ENCODE peak calls at places on chromosomes 11 and 22, in four cellular contexts. B, W, K and Z are unnamed samples.

GRCh38 chr11:8985462-8985861 is 18.3 kb downstream of the NRIP3 start:
- DNase-seq in B (no peak), W (no peak), K (no peak), Z (no peak)

GRCh38 chr11:71065794-71066193 is 186.6 kb downstream of the SHANK2 start:
- DNase-seq in B (no peak), W (no peak), K (no peak), Z (no peak)

GRCh38 chr11:132623496-132623895 is 908.8 kb downstream of the OPCML start:
- DNase-seq in B (no peak), W (no peak), K (no peak), Z (no peak)

GRCh38 chr11:128714881-128715280 is 21.0 kb downstream of the FLI1 start:
- DNase-seq in B (no peak), W (no peak), K (no peak), Z (peak; percentile 100)

GRCh38 chr22:32843300-32843699 is 41.8 kb downstream of the TIMP3 start:
- DNase-seq in B (no peak), W (no peak), K (no peak), Z (no peak)

GRCh38 chr11:7165911-7166310 is 77.1 kb downstream of the RBMXL2 start:
- DNase-seq in B (no peak), W (peak; percentile 44), K (peak; percentile 29), Z (no peak)

GRCh38 chr11:57778318-57779037 is 16.9 kb downstream of the CTNND1 start:
- DNase-seq in B (peak; percentile 96), W (peak; percentile 93), K (peak; percentile 87), Z (peak; percentile 99)

GRCh38 chr11:119300198-119300964 is 16.5 kb downstream of the MCAM start:
- DNase-seq in B (no peak), W (no peak), K (no peak), Z (no peak)

GRCh38 chr11:30733748-30734147 is 147.6 kb upstream of the MPPED2 start:
- DNase-seq in B (no peak), W (no peak), K (no peak), Z (no peak)

GRCh38 chr11:60925685-60926267 is 1.5 kb downstream of the TMEM132A start:
- DNase-seq in B (no peak), W (no peak), K (no peak), Z (peak; percentile 30)

GRCh38 chr22:29128891-29129643 is 56.2 kb downstream of the KREMEN1 start:
- DNase-seq in B (no peak), W (no peak), K (no peak), Z (peak; percentile 54)

GRCh38 chr22:35577799-35578659 is 37.4 kb downstream of the RASD2 start:
- DNase-seq in B (no peak), W (no peak), K (no peak), Z (no peak)

GRCh38 chr11:116793476-116794096 is 1.9 kb upstream of the APOA5 start:
- DNase-seq in B (no peak), W (no peak), K (no peak), Z (no peak)

GRCh38 chr22:49969751-49970527 is 9.4 kb downstream of the PIM3 start:
- DNase-seq in B (no peak), W (peak; percentile 15), K (no peak), Z (no peak)

GRCh38 chr11:124493256-124493655 is 47.8 kb upstream of the OR8B8 start:
- DNase-seq in B (no peak), W (no peak), K (no peak), Z (no peak)

GRCh38 chr11:9276571-9276970 is 11.4 kb upstream of the DENND5A start:
- DNase-seq in B (no peak), W (no peak), K (no peak), Z (no peak)

GRCh38 chr11:32829680-32830412 is at the start of gene PRRG4:
- DNase-seq in B (peak; percentile 83), W (peak; percentile 89), K (peak; percentile 82), Z (peak; percentile 26)

GRCh38 chr11:78268516-78269410 is 80.0 kb downstream of the USP35 start:
- DNase-seq in B (no peak), W (no peak), K (no peak), Z (peak; percentile 33)

GRCh38 chr11:57515332-57516060 is at the start of gene SLC43A1:
- DNase-seq in B (peak; percentile 57), W (peak; percentile 68), K (peak; percentile 59), Z (peak; percentile 39)

GRCh38 chr11:61359541-61359940 is 2.1 kb downstream of the CYB561A3 start:
- DNase-seq in B (no peak), W (peak; percentile 65), K (no peak), Z (no peak)

GRCh38 chr11:122422707-122423106 is 232.8 kb upstream of the UBASH3B start:
- DNase-seq in B (no peak), W (no peak), K (no peak), Z (peak; percentile 70)

GRCh38 chr22:38177044-38177443 is 4.6 kb downstream of the PLA2G6 start:
- DNase-seq in B (no peak), W (no peak), K (no peak), Z (no peak)

GRCh38 chr11:72841397-72841796 is 27.2 kb downstream of the ATG16L2 start:
- DNase-seq in B (no peak), W (no peak), K (no peak), Z (no peak)

GRCh38 chr11:2588809-2589537 is 110.8 kb downstream of the KCNQ1OT1 start:
- DNase-seq in B (no peak), W (peak; percentile 10), K (no peak), Z (no peak)

GRCh38 chr11:99015634-99016454 is 4.9 kb upstream of the CNTN5 start:
- DNase-seq in B (peak; percentile 71), W (peak; percentile 70), K (peak; percentile 67), Z (peak; percentile 24)

GRCh38 chr11:77993902-77994301 is 566 bp downstream of the INTS4 start:
- DNase-seq in B (peak; percentile 40), W (no peak), K (peak; percentile 27), Z (no peak)

GRCh38 chr11:1389103-1389931 is 417 bp upstream of the BRSK2 start:
- DNase-seq in B (peak; percentile 98), W (peak; percentile 98), K (peak; percentile 99), Z (peak; percentile 80)

GRCh38 chr11:11149671-11150459 is 203.2 kb downstream of the CSNK2A3 start:
- DNase-seq in B (no peak), W (no peak), K (no peak), Z (no peak)

GRCh38 chr11:68632802-68633201 is 51.5 kb upstream of the GAL start:
- DNase-seq in B (peak; percentile 94), W (peak; percentile 78), K (peak; percentile 87), Z (peak; percentile 43)

GRCh38 chr11:46272816-46273427 is 4.5 kb upstream of the CREB3L1 start:
- DNase-seq in B (no peak), W (peak; percentile 75), K (no peak), Z (peak; percentile 76)

DNA sequence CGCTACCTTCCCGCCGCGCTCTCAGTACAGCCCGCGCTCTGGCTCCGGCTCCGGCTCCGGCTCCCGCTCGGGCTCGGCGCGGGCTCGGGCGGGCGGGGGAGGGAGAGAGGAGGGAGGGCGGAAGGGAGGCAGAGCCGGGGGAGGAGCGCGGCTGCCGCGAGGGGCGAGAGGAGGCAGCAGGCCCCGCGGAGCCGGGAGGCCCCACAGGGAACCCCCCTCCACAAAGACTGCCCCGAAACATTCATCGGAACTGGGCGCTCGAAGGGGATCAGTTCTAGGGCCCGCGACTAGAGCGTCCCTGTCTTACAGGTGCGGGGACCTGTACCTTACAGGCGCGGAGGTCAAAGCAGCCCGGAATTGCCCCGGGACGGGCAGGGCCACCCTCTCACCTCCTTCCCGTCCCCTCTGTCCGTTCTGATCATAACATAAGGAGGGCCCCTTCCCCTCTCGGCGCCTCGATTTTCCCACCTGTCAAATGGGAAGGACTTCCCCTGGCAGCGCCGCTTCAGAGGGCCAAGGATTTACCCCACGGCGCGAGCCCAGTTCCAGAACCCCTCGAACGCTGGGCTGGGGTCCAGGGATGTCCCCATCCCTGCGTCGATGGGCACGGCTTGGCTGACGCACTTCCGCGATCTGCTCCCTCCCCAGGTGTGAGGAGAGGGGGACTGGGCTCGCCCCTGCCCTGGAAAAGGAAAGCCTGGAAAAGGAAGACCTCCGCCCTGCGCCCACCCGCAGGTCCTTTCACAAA is at the start of gene SHISA8:
- DNase-seq in B (peak; percentile 73), W (peak; percentile 80), K (peak; percentile 79), Z (peak; percentile 12)
- TF ChIP-seq EZH2 in B (peak; percentile 55), W (peak; percentile 70), K (peak; percentile 79), Z (peak; percentile 88)

GRCh38 chr22:39429916-39430575 is 26.8 kb upstream of the MGAT3 start:
- DNase-seq in B (no peak), W (peak; percentile 2), K (no peak), Z (no peak)

GRCh38 chr22:39430576-39431150 is 26.1 kb upstream of the MGAT3 start:
- DNase-seq in B (no peak), W (peak; percentile 1), K (no peak), Z (no peak)

GRCh38 chr22:39432361-39432811 is 24.4 kb upstream of the MGAT3 start:
- DNase-seq in B (no peak), W (peak; percentile 1), K (no peak), Z (no peak)

GRCh38 chr22:39431821-39432251 is 25.0 kb upstream of the MGAT3 start:
- DNase-seq in B (no peak), W (peak; percentile 2), K (no peak), Z (peak; percentile 13)

DNA sequence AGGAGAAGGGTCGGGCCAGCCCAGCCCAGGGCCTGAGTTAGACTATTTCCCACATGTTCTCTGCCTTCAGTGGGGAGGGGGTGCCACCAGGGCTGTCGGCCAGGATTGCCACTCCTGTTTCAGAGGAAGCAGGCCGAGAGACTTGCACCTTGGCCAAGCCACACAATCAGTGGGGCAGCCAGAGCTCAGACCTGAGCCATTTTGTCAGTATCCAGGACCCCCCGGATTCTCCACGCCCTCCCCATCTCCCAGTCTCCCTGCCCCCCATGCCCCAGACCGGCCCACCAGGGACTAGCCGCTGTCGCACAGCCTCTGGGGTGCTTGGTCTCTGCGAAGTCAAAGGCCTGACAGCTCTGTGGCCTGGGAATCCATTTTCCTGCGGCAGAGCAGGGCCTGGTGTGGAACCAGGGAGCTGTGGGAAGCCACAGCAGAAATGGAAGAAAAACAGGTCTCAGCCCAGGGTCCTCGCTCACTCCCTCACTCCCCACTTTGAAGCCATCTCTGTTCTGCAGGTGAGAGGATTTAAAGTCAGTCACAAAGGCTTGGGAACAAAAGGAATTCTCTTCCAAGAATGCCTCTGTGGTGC is 25.5 kb upstream of the MGAT3 start:
- DNase-seq in B (no peak), W (peak; percentile 1), K (no peak), Z (no peak)
- TF ChIP-seq EZH2 in B (no peak), W (no peak), K (no peak), Z (no peak)

DNA sequence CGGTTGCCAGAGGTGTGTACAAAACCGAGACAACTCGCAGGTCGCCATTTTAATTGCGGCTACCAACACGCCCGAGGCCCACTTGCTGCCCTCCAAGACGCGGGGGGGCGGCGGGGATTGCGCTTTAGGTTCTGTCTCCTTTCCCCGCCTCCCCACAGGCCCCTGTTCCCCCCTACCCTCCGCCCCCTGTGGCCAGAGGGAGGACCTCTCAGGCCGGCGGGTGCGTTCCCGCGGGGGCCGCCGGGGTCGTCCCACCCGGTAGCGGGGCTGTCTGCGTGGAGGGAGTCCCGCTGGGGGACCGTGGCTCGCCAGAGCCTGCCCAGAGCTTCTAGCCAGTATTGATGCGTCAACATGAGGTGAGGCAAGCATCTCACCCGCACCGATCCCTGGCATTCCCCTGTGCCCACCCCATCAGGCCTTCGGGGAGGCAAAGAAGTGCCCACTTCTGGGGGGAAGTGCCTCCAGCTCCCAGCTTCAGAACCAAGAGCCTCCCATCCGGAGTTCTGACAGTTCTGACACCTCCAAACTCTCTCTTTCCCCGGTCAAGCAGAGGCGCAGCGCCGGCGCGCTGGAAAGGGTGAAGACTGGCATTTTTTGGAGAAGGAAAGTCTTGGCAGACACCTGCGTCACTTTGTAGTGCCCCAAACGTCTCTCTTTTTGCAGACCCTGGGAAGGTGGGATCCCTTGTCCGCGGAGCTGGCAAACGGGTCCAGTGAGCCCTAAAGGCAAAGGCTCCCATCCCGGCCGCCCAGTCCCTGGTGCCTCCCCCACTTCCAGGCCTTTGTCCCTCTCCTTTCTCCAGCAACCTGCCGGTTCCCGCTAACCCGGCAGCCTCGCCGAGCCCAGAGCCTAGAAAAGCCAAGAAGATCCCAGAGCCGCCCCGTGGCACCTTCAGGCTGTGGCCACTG is 3.1 kb upstream of the PAX6 start:
- DNase-seq in B (peak; percentile 61), W (no peak), K (peak; percentile 63), Z (peak; percentile 23)
- TF ChIP-seq EZH2 in B (peak; percentile 91), W (no peak), K (no peak), Z (peak; percentile 71)

GRCh38 chr22:39456262-39457046 is at the start of gene MGAT3:
- DNase-seq in B (no peak), W (no peak), K (no peak), Z (no peak)
- TF ChIP-seq EZH2 in B (no peak), W (no peak), K (no peak), Z (peak; percentile 86)